ENCODE peak calls at places on chromosomes 12 and 14, in seven cellular contexts. U is IMR-90, F is GM12878, W is H1, M is HCT116, N is HepG2, B is K562. A is an unnamed sample.

GRCh38 chr12:78802593-78802992 is 62.0 kb upstream of the SYT1 start:
- DNase-seq in U (peak; percentile 70), F (no peak), M (no peak), N (no peak), B (no peak), W (no peak), A (peak; percentile 62)

GRCh38 chr14:32457213-32457920 is 128.3 kb downstream of the AKAP6 start:
- DNase-seq in B (no peak), U (peak; percentile 84), W (no peak), N (no peak), M (no peak), F (no peak), A (no peak)

GRCh38 chr14:97379091-97379531 is 581.9 kb downstream of the VRK1 start:
- DNase-seq in N (no peak), U (no peak), M (no peak), B (no peak), W (no peak), F (no peak), A (no peak)

GRCh38 chr12:55132816-55133215 is 6.6 kb downstream of the OR9K2 start:
- DNase-seq in M (no peak), B (no peak), N (no peak), F (no peak), W (no peak), U (no peak), A (no peak)

GRCh38 chr12:41527529-41528116 is 339.5 kb downstream of the PDZRN4 start:
- DNase-seq in W (no peak), N (no peak), B (no peak), U (no peak), F (no peak), M (no peak), A (no peak)

GRCh38 chr12:64010069-64010686 is 165.7 kb downstream of the SRGAP1 start:
- DNase-seq in F (no peak), B (no peak), N (peak; percentile 74), U (peak; percentile 95), W (no peak), M (no peak), A (no peak)

GRCh38 chr12:74412607-74413230 is 124.9 kb upstream of the ATXN7L3B start:
- DNase-seq in W (no peak), M (peak; percentile 28), N (peak; percentile 10), B (peak; percentile 15), F (no peak), U (peak; percentile 3), A (no peak)

GRCh38 chr12:104177663-104178501 is 37.7 kb upstream of the TXNRD1 start:
- DNase-seq in B (peak; percentile 31), U (peak; percentile 97), N (peak; percentile 8), M (peak; percentile 33), F (no peak), W (peak; percentile 38), A (peak; percentile 81)

DNA sequence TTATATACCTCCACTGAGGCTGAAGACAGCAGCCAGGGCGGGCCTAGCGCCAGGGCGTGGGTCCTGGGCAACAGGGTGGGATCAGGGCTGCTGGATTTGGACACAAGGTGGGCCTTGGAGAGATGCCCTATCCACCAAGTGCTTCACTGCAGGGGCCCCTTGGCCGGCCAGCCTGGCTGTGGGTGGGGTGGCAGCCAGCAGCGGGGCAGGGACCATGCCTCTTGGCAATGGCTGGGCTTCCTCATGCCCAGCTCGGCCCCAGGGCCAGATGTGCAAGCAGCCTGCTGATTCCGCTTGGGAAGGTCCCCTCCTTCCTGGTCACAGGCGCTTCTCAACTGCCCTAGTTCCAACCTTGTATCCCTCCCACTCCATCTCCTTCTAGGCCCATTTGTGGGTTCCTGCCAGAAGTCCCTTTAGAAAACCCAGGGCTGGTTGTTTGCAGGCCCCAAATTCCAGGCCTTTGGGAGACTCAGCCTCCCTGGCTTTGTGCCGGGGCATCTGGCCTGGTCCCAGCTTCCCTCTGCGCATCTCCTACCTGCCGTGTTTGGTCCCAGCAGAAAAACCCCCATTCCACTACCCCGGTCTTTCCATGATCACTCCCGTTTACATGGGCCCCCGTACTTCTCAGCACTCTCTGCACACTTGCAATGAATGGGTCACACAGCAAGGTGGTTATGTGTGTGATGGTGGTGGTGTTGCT is 15.1 kb downstream of the KMT5A start:
- DNase-seq in F (no peak), M (no peak), N (no peak), W (no peak), B (no peak), U (no peak), A (no peak)
- TF ChIP-seq CEBPB in F (no peak), M (no peak), N (no peak), W (no peak), B (no peak), U (no peak), A (no peak)

GRCh38 chr14:54387328-54387727 is 9.5 kb upstream of the CDKN3 start:
- DNase-seq in M (no peak), F (no peak), N (peak; percentile 35), U (no peak), B (no peak), W (no peak), A (no peak)
- H3K4me3 ChIP-seq in M (no peak overlapping the region), F (no peak overlapping the region), N (no peak overlapping the region), U (no peak overlapping the region), B (no peak overlapping the region), W (no peak overlapping the region), A (no peak overlapping the region)

GRCh38 chr12:120356567-120357030 is 12.4 kb downstream of the MSI1 start:
- DNase-seq in M (peak; percentile 57), B (peak; percentile 96), U (peak; percentile 81), W (peak; percentile 90), F (peak; percentile 17), N (peak; percentile 56), A (peak; percentile 90)
- H3K4me2 ChIP-seq in M (no peak overlapping the region), B (peak overlapping the region; percentile 45), U (no peak overlapping the region), W (no peak overlapping the region), F (no peak overlapping the region), N (no peak overlapping the region), A (peak overlapping the region; percentile 78)

GRCh38 chr14:103629503-103630121 is 601 bp downstream of the KLC1 start:
- DNase-seq in B (peak; percentile 63), W (peak; percentile 80), N (no peak), M (no peak), U (no peak), F (no peak), A (peak; percentile 43)

GRCh38 chr14:103628684-103629502 is at the start of gene KLC1:
- DNase-seq in U (peak; percentile 54), N (no peak), F (no peak), B (peak; percentile 84), W (peak; percentile 98), M (peak; percentile 31), A (peak; percentile 71)

GRCh38 chr14:103626150-103626850 is 2.7 kb upstream of the KLC1 start:
- DNase-seq in N (peak; percentile 37), W (no peak), F (no peak), U (no peak), M (no peak), B (no peak), A (no peak)

GRCh38 chr14:103627073-103628025 is 1.7 kb upstream of the KLC1 start:
- DNase-seq in W (no peak), U (no peak), B (no peak), N (no peak), M (no peak), F (no peak), A (no peak)

DNA sequence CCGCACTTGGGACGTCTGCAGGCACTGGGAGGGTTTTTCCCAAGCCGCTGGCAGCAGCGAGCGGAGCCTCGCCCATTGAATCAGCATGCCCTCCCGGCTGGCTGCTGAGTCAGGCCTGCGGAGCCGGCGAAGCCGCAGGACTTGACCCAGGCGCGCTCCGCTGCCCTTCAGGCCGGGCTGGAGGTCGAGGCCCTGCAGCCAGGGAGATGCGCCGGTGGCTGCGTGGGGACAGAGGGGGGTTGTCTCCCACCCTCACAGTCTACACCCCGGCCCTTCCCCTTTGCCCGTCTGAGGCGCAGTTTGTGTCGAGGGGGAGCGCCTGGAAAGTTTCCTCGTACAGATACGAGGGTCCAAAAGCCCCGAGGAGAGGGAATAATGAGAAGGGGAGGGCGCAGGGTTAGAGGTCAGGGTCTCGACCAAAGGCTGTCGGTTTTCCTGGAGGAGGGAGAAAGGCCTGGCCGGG is 759 bp upstream of the KLC1 start:
- DNase-seq in U (peak; percentile 79), W (peak; percentile 78), B (peak; percentile 43), F (no peak), M (peak; percentile 39), N (no peak), A (peak; percentile 72)
- TF ChIP-seq CEBPB in U (no peak), W (no peak), B (no peak), F (no peak), M (no peak), N (no peak), A (no peak)

GRCh38 chr12:113077859-113078256 is 21.3 kb downstream of the DTX1 start:
- DNase-seq in W (no peak), M (no peak), N (no peak), F (no peak), U (no peak), B (no peak), A (no peak)
- H3K4me3 ChIP-seq in W (peak overlapping the region; percentile 45), M (no peak overlapping the region), N (no peak overlapping the region), F (no peak overlapping the region), U (no peak overlapping the region), B (no peak overlapping the region), A (peak overlapping the region; percentile 25)

DNA sequence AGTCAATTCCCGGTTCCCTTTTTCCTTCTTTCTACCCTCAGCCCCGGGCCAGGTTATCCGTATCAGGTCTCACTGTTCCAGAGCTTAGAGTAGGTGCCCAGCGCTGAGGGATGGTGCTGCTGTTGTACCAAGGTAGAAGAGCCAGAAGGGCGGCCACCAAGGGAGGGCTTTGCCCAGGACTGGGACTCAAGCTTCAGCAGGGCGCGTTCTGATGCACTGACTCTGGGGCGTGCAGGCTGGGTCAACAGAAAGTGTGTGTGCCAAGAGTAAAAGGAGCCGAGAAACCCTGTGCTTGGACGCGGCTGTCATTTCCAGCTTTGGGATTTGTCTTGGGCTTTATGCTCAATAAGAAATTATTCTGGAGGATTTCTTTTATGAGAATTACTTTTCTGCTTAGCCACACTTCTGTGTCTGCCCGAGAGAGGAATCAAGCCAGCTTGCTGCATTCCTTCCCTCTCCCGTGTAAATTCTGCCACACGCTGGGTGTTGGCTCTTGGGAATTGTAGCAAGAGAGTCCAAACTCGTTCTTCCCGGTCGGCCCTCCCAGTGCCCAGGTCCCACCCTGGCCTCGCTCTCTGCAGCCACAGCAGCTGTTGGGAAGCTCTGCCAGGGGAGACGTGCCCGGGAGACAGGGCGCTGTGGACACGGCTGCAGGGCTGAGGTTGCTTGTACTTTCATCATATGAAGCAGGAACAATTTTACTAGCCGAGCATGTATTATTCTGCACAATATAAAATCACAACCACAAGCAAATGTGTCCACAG is 98.0 kb downstream of the FBXL14 start:
- DNase-seq in W (peak; percentile 49), M (no peak), N (no peak), B (no peak), F (no peak), U (peak; percentile 31), A (no peak)
- H3K4me2 ChIP-seq in W (no peak overlapping the region), M (no peak overlapping the region), N (no peak overlapping the region), B (no peak overlapping the region), F (no peak overlapping the region), U (peak overlapping the region; percentile 51), A (no peak overlapping the region)

GRCh38 chr12:122917508-122918227 is 21.7 kb upstream of the VPS37B start:
- DNase-seq in F (no peak), U (peak; percentile 73), B (no peak), N (peak; percentile 86), W (no peak), M (no peak), A (peak; percentile 60)
- TF ChIP-seq CEBPB in F (no peak), U (peak; percentile 35), B (no peak), N (peak; percentile 86), W (no peak), M (no peak), A (no peak)

A was measured in A549.